ENCODE peak calls at places on chromosomes 11 and 22, in eight cellular contexts. Q, C, G, U, B, T, F and H are unnamed samples.

GRCh38 chr11:102420547-102420946 is 32.0 kb downstream of the TMEM123 start:
- DNase-seq in Q (no peak), C (no peak), G (no peak), U (no peak), B (no peak), T (peak; percentile 18), F (no peak), H (no peak)

GRCh38 chr22:31125521-31126117 is 2.9 kb downstream of the INPP5J start:
- DNase-seq in Q (no peak), C (no peak), G (no peak), U (no peak), B (no peak), T (no peak), F (no peak), H (no peak)

GRCh38 chr11:72683782-72684200 is 9.6 kb upstream of the PDE2A start:
- DNase-seq in Q (peak; percentile 42), C (peak; percentile 43), G (peak; percentile 46), U (peak; percentile 94), B (peak; percentile 87), T (peak; percentile 74), F (no peak), H (no peak)

GRCh38 chr11:69172674-69173073 is 16.9 kb downstream of the SMIM38 start:
- DNase-seq in Q (no peak), C (no peak), G (no peak), U (no peak), B (no peak), T (no peak), F (no peak), H (no peak)

GRCh38 chr11:118908931-118909618 is 16.7 kb downstream of the BCL9L start:
- DNase-seq in Q (peak; percentile 78), C (no peak), G (no peak), U (peak; percentile 85), B (peak; percentile 93), T (peak; percentile 58), F (peak; percentile 83), H (no peak)

GRCh38 chr11:43503417-43503816 is 144.7 kb downstream of the TTC17 start:
- DNase-seq in Q (no peak), C (no peak), G (no peak), U (no peak), B (no peak), T (peak; percentile 15), F (no peak), H (no peak)

GRCh38 chr11:26944866-26945664 is 48.8 kb upstream of the FIBIN start:
- DNase-seq in Q (no peak), C (no peak), G (no peak), U (no peak), B (no peak), T (no peak), F (peak; percentile 52), H (no peak)

GRCh38 chr11:3160252-3161031 is 4.7 kb downstream of the OSBPL5 start:
- DNase-seq in Q (peak; percentile 67), C (no peak), G (no peak), U (peak; percentile 97), B (peak; percentile 95), T (no peak), F (peak; percentile 66), H (no peak)

GRCh38 chr11:27008811-27009535 is 15.1 kb downstream of the FIBIN start:
- DNase-seq in Q (no peak), C (no peak), G (no peak), U (no peak), B (no peak), T (no peak), F (no peak), H (no peak)

GRCh38 chr11:112173152-112173551 is 2.2 kb upstream of the BCO2 start:
- DNase-seq in Q (no peak), C (no peak), G (no peak), U (no peak), B (peak; percentile 60), T (peak; percentile 11), F (no peak), H (no peak)

GRCh38 chr11:77135069-77135468 is 7.0 kb downstream of the MYO7A start:
- DNase-seq in Q (no peak), C (no peak), G (no peak), U (no peak), B (no peak), T (no peak), F (no peak), H (no peak)

GRCh38 chr11:3810446-3810845 is 2.1 kb downstream of the PGAP2 start:
- DNase-seq in Q (no peak), C (no peak), G (no peak), U (no peak), B (no peak), T (no peak), F (no peak), H (no peak)

GRCh38 chr11:73425118-73425517 is 48.9 kb downstream of the RELT start:
- DNase-seq in Q (no peak), C (no peak), G (no peak), U (no peak), B (no peak), T (no peak), F (no peak), H (no peak)

GRCh38 chr22:29951675-29952413 is 68.9 kb downstream of the MTMR3 start:
- DNase-seq in Q (no peak), C (no peak), G (no peak), U (no peak), B (no peak), T (peak; percentile 86), F (no peak), H (no peak)

GRCh38 chr11:44764583-44764982 is 37.8 kb downstream of the TSPAN18 start:
- DNase-seq in Q (no peak), C (no peak), G (no peak), U (no peak), B (no peak), T (no peak), F (no peak), H (no peak)

GRCh38 chr11:21484039-21484438 is 708.8 kb upstream of the ANO5 start:
- DNase-seq in Q (no peak), C (no peak), G (no peak), U (no peak), B (no peak), T (no peak), F (no peak), H (no peak)

GRCh38 chr11:107844041-107844440 is 14.5 kb downstream of the SLC35F2 start:
- DNase-seq in Q (no peak), C (no peak), G (no peak), U (no peak), B (no peak), T (no peak), F (no peak), H (no peak)

GRCh38 chr11:20597137-20597923 is 2.1 kb upstream of the SLC6A5 start:
- DNase-seq in Q (no peak), C (no peak), G (no peak), U (no peak), B (no peak), T (no peak), F (no peak), H (no peak)

GRCh38 chr22:24089951-24090350 is 78.8 kb downstream of the CABIN1 start:
- DNase-seq in Q (no peak), C (no peak), G (no peak), U (no peak), B (no peak), T (no peak), F (no peak), H (no peak)

GRCh38 chr11:27460571-27460970 is 12.0 kb downstream of the LGR4 start:
- DNase-seq in Q (no peak), C (no peak), G (no peak), U (no peak), B (no peak), T (no peak), F (no peak), H (no peak)

GRCh38 chr11:46361283-46362145 is 14.3 kb downstream of the DGKZ start:
- DNase-seq in Q (no peak), C (no peak), G (no peak), U (peak; percentile 95), B (peak; percentile 92), T (peak; percentile 82), F (no peak), H (no peak)

GRCh38 chr22:41905411-41906202 is 9.3 kb downstream of the SHISA8 start:
- DNase-seq in Q (no peak), C (no peak), G (no peak), U (no peak), B (no peak), T (no peak), F (no peak), H (no peak)

GRCh38 chr11:68749061-68749491 is 2.2 kb downstream of the TESMIN start:
- DNase-seq in Q (no peak), C (no peak), G (no peak), U (no peak), B (no peak), T (no peak), F (no peak), H (no peak)

GRCh38 chr11:13375798-13376197 is 87.2 kb downstream of the BTBD10 start:
- DNase-seq in Q (no peak), C (no peak), G (no peak), U (no peak), B (no peak), T (no peak), F (no peak), H (no peak)

GRCh38 chr11:66312549-66313320 is 4.1 kb downstream of the CD248 start:
- DNase-seq in Q (peak; percentile 99), C (peak; percentile 97), G (peak; percentile 98), U (peak; percentile 97), B (peak; percentile 100), T (peak; percentile 99), F (peak; percentile 98), H (peak; percentile 81)

GRCh38 chr22:46084943-46085830 is 65.1 kb upstream of the PPARA start:
- DNase-seq in Q (no peak), C (no peak), G (no peak), U (peak; percentile 93), B (peak; percentile 96), T (peak; percentile 71), F (peak; percentile 61), H (peak; percentile 88)

GRCh38 chr22:19110064-19110458 is 12.2 kb downstream of the DGCR2 start:
- DNase-seq in Q (no peak), C (no peak), G (no peak), U (no peak), B (no peak), T (peak; percentile 66), F (no peak), H (no peak)

GRCh38 chr11:69218946-69219720 is 63.4 kb downstream of the SMIM38 start:
- DNase-seq in Q (no peak), C (no peak), G (no peak), U (peak; percentile 17), B (no peak), T (no peak), F (no peak), H (no peak)

GRCh38 chr11:76237041-76237649 is 30.8 kb upstream of the WNT11 start:
- DNase-seq in Q (no peak), C (no peak), G (no peak), U (peak; percentile 24), B (no peak), T (no peak), F (no peak), H (no peak)

GRCh38 chr11:2807276-2807681 is 78.3 kb downstream of the CDKN1C start:
- DNase-seq in Q (peak; percentile 69), C (no peak), G (no peak), U (peak; percentile 79), B (peak; percentile 93), T (no peak), F (no peak), H (peak; percentile 32)

GRCh38 chr11:127059286-127060200 is 59.0 kb upstream of the KIRREL3 start:
- DNase-seq in Q (no peak), C (no peak), G (no peak), U (peak; percentile 88), B (no peak), T (no peak), F (no peak), H (no peak)

GRCh38 chr22:28904211-28904808 is 20.9 kb downstream of the ZNRF3 start:
- DNase-seq in Q (no peak), C (no peak), G (no peak), U (no peak), B (no peak), T (no peak), F (no peak), H (peak; percentile 79)

GRCh38 chr11:129972596-129972995 is 30.0 kb downstream of the PRDM10 start:
- DNase-seq in Q (no peak), C (no peak), G (no peak), U (no peak), B (no peak), T (no peak), F (no peak), H (no peak)

GRCh38 chr11:20161230-20161918 is 1.1 kb upstream of the DBX1 start:
- DNase-seq in Q (no peak), C (no peak), G (no peak), U (no peak), B (no peak), T (no peak), F (no peak), H (no peak)